ENCODE peak calls at places on chromosome 2, in seven cellular contexts. One of them, this sample, is unnamed.

GRCh38 chr2:226378733-226379132 is 420.9 kb downstream of the IRS1 start:
- DNase-seq in M059J: peak; percentile 41
- DNase-seq in A549: peak; percentile 28
- DNase-seq in HTR-8/SVneo: no peak
- DNase-seq in heart left ventricle: no peak
- DNase-seq in NCI-H1930: no peak
- DNase-seq in NCI-H1092 treated with DMSO at 0.1 percent for 48 hours: no peak
- DNase-seq in this sample: peak; percentile 72

GRCh38 chr2:20618886-20619521 is 31.9 kb downstream of the HS1BP3 start:
- DNase-seq in M059J: no peak
- DNase-seq in NCI-H1092 treated with DMSO at 0.1 percent for 48 hours: no peak
- DNase-seq in NCI-H1930: no peak
- DNase-seq in A549: no peak
- DNase-seq in heart left ventricle: peak; percentile 30
- DNase-seq in HTR-8/SVneo: no peak
- DNase-seq in this sample: no peak

GRCh38 chr2:165787334-165787733 is 6.7 kb downstream of the GALNT3 start:
- DNase-seq in A549: no peak
- DNase-seq in heart left ventricle: no peak
- DNase-seq in NCI-H1092 treated with DMSO at 0.1 percent for 48 hours: no peak
- DNase-seq in HTR-8/SVneo: no peak
- DNase-seq in M059J: no peak
- DNase-seq in NCI-H1930: no peak
- DNase-seq in this sample: peak; percentile 62

GRCh38 chr2:73172963-73173362 is 29.4 kb upstream of the NOTO start:
- DNase-seq in A549: no peak
- DNase-seq in NCI-H1092 treated with DMSO at 0.1 percent for 48 hours: no peak
- DNase-seq in M059J: no peak
- DNase-seq in HTR-8/SVneo: no peak
- DNase-seq in NCI-H1930: no peak
- DNase-seq in heart left ventricle: no peak
- DNase-seq in this sample: no peak

GRCh38 chr2:34403512-34403911 is 804.4 kb upstream of the FAM98A start:
- DNase-seq in NCI-H1092 treated with DMSO at 0.1 percent for 48 hours: no peak
- DNase-seq in NCI-H1930: no peak
- DNase-seq in A549: no peak
- DNase-seq in M059J: no peak
- DNase-seq in heart left ventricle: no peak
- DNase-seq in HTR-8/SVneo: no peak
- DNase-seq in this sample: no peak

GRCh38 chr2:204264746-204265145 is 280.5 kb upstream of the PARD3B start:
- DNase-seq in A549: no peak
- DNase-seq in HTR-8/SVneo: no peak
- DNase-seq in M059J: no peak
- DNase-seq in NCI-H1930: no peak
- DNase-seq in heart left ventricle: no peak
- DNase-seq in NCI-H1092 treated with DMSO at 0.1 percent for 48 hours: peak; percentile 73
- DNase-seq in this sample: no peak

GRCh38 chr2:170530284-170530745 is 184.8 kb upstream of the SP5 start:
- DNase-seq in heart left ventricle: peak; percentile 57
- DNase-seq in NCI-H1092 treated with DMSO at 0.1 percent for 48 hours: peak; percentile 98
- DNase-seq in NCI-H1930: peak; percentile 92
- DNase-seq in M059J: peak; percentile 34
- DNase-seq in HTR-8/SVneo: peak; percentile 34
- DNase-seq in A549: peak; percentile 57
- DNase-seq in this sample: peak; percentile 74

GRCh38 chr2:196208915-196209314 is 37.5 kb upstream of the STK17B start:
- DNase-seq in M059J: no peak
- DNase-seq in A549: no peak
- DNase-seq in heart left ventricle: no peak
- DNase-seq in HTR-8/SVneo: no peak
- DNase-seq in NCI-H1930: no peak
- DNase-seq in NCI-H1092 treated with DMSO at 0.1 percent for 48 hours: no peak
- DNase-seq in this sample: no peak

GRCh38 chr2:106356291-106356690 is 111.9 kb downstream of the RGPD3 start:
- DNase-seq in heart left ventricle: no peak
- DNase-seq in M059J: no peak
- DNase-seq in HTR-8/SVneo: no peak
- DNase-seq in A549: no peak
- DNase-seq in NCI-H1930: no peak
- DNase-seq in NCI-H1092 treated with DMSO at 0.1 percent for 48 hours: no peak
- DNase-seq in this sample: no peak

GRCh38 chr2:42110287-42110973 is 58.7 kb upstream of the EML4 start:
- DNase-seq in HTR-8/SVneo: no peak
- DNase-seq in heart left ventricle: no peak
- DNase-seq in A549: no peak
- DNase-seq in M059J: no peak
- DNase-seq in NCI-H1930: no peak
- DNase-seq in NCI-H1092 treated with DMSO at 0.1 percent for 48 hours: no peak
- DNase-seq in this sample: no peak

GRCh38 chr2:24375349-24376087 is 15.2 kb upstream of the ITSN2 start:
- DNase-seq in A549: no peak
- DNase-seq in heart left ventricle: no peak
- DNase-seq in M059J: peak; percentile 43
- DNase-seq in HTR-8/SVneo: no peak
- DNase-seq in NCI-H1930: no peak
- DNase-seq in NCI-H1092 treated with DMSO at 0.1 percent for 48 hours: no peak
- DNase-seq in this sample: no peak

GRCh38 chr2:122273785-122274419 is 518.5 kb downstream of the TSN start:
- DNase-seq in M059J: no peak
- DNase-seq in A549: no peak
- DNase-seq in HTR-8/SVneo: no peak
- DNase-seq in NCI-H1930: no peak
- DNase-seq in heart left ventricle: no peak
- DNase-seq in NCI-H1092 treated with DMSO at 0.1 percent for 48 hours: no peak
- DNase-seq in this sample: no peak

GRCh38 chr2:181741756-181742155 is 61.4 kb upstream of the NEUROD1 start:
- DNase-seq in heart left ventricle: no peak
- DNase-seq in HTR-8/SVneo: no peak
- DNase-seq in M059J: peak; percentile 32
- DNase-seq in NCI-H1930: no peak
- DNase-seq in NCI-H1092 treated with DMSO at 0.1 percent for 48 hours: no peak
- DNase-seq in A549: no peak
- DNase-seq in this sample: no peak

GRCh38 chr2:86584164-86584913 is 21.1 kb upstream of the CHMP3 start:
- DNase-seq in M059J: peak; percentile 60
- DNase-seq in heart left ventricle: no peak
- DNase-seq in A549: no peak
- DNase-seq in NCI-H1930: no peak
- DNase-seq in HTR-8/SVneo: no peak
- DNase-seq in NCI-H1092 treated with DMSO at 0.1 percent for 48 hours: no peak
- DNase-seq in this sample: peak; percentile 54

GRCh38 chr2:201452058-201452736 is 657 bp downstream of the STRADB start:
- DNase-seq in NCI-H1930: no peak
- DNase-seq in NCI-H1092 treated with DMSO at 0.1 percent for 48 hours: peak; percentile 51
- DNase-seq in M059J: no peak
- DNase-seq in A549: no peak
- DNase-seq in HTR-8/SVneo: no peak
- DNase-seq in heart left ventricle: no peak
- DNase-seq in this sample: no peak

GRCh38 chr2:14641116-14641515 is 8.6 kb downstream of the LRATD1 start:
- DNase-seq in heart left ventricle: no peak
- DNase-seq in NCI-H1930: no peak
- DNase-seq in NCI-H1092 treated with DMSO at 0.1 percent for 48 hours: no peak
- DNase-seq in HTR-8/SVneo: no peak
- DNase-seq in A549: no peak
- DNase-seq in M059J: no peak
- DNase-seq in this sample: no peak

GRCh38 chr2:73870084-73870483 is 22.7 kb upstream of the ACTG2 start:
- DNase-seq in NCI-H1092 treated with DMSO at 0.1 percent for 48 hours: no peak
- DNase-seq in heart left ventricle: peak; percentile 87
- DNase-seq in M059J: peak; percentile 83
- DNase-seq in HTR-8/SVneo: no peak
- DNase-seq in NCI-H1930: no peak
- DNase-seq in A549: no peak
- DNase-seq in this sample: peak; percentile 98

GRCh38 chr2:43300222-43300621 is 73.8 kb upstream of the ZFP36L2 start:
- DNase-seq in HTR-8/SVneo: no peak
- DNase-seq in heart left ventricle: no peak
- DNase-seq in A549: no peak
- DNase-seq in NCI-H1092 treated with DMSO at 0.1 percent for 48 hours: no peak
- DNase-seq in M059J: no peak
- DNase-seq in NCI-H1930: no peak
- DNase-seq in this sample: no peak

GRCh38 chr2:66576381-66577330 is 141.7 kb downstream of the MEIS1 start:
- DNase-seq in A549: peak; percentile 37
- DNase-seq in NCI-H1930: no peak
- DNase-seq in M059J: peak; percentile 48
- DNase-seq in NCI-H1092 treated with DMSO at 0.1 percent for 48 hours: no peak
- DNase-seq in heart left ventricle: no peak
- DNase-seq in HTR-8/SVneo: peak; percentile 27
- DNase-seq in this sample: no peak

GRCh38 chr2:42755161-42755900 is 8.6 kb downstream of the OXER1 start:
- DNase-seq in HTR-8/SVneo: no peak
- DNase-seq in NCI-H1930: no peak
- DNase-seq in M059J: no peak
- DNase-seq in A549: no peak
- DNase-seq in NCI-H1092 treated with DMSO at 0.1 percent for 48 hours: no peak
- DNase-seq in heart left ventricle: no peak
- DNase-seq in this sample: no peak

GRCh38 chr2:184628051-184628450 is 29.7 kb downstream of the ZNF804A start:
- DNase-seq in HTR-8/SVneo: no peak
- DNase-seq in heart left ventricle: no peak
- DNase-seq in NCI-H1930: no peak
- DNase-seq in M059J: no peak
- DNase-seq in A549: no peak
- DNase-seq in NCI-H1092 treated with DMSO at 0.1 percent for 48 hours: no peak
- DNase-seq in this sample: no peak

GRCh38 chr2:76268928-76269327 is 558.2 kb upstream of the GCFC2 start:
- DNase-seq in M059J: peak; percentile 3
- DNase-seq in NCI-H1092 treated with DMSO at 0.1 percent for 48 hours: no peak
- DNase-seq in NCI-H1930: no peak
- DNase-seq in heart left ventricle: no peak
- DNase-seq in A549: peak; percentile 11
- DNase-seq in HTR-8/SVneo: peak; percentile 12
- DNase-seq in this sample: no peak

GRCh38 chr2:74843371-74844298 is 9.7 kb downstream of the HK2 start:
- DNase-seq in A549: no peak
- DNase-seq in NCI-H1930: no peak
- DNase-seq in M059J: peak; percentile 94
- DNase-seq in HTR-8/SVneo: peak; percentile 38
- DNase-seq in NCI-H1092 treated with DMSO at 0.1 percent for 48 hours: no peak
- DNase-seq in heart left ventricle: no peak
- DNase-seq in this sample: peak; percentile 70

GRCh38 chr2:17148298-17149228 is 369.7 kb downstream of the RAD51AP2 start:
- DNase-seq in HTR-8/SVneo: no peak
- DNase-seq in M059J: peak; percentile 1
- DNase-seq in A549: peak; percentile 17
- DNase-seq in heart left ventricle: no peak
- DNase-seq in NCI-H1930: no peak
- DNase-seq in NCI-H1092 treated with DMSO at 0.1 percent for 48 hours: peak; percentile 3
- DNase-seq in this sample: peak; percentile 18

GRCh38 chr2:170396799-170397459 is 219.0 kb downstream of the MYO3B start:
- DNase-seq in HTR-8/SVneo: peak; percentile 18
- DNase-seq in M059J: peak; percentile 14
- DNase-seq in heart left ventricle: no peak
- DNase-seq in NCI-H1930: no peak
- DNase-seq in A549: peak; percentile 19
- DNase-seq in NCI-H1092 treated with DMSO at 0.1 percent for 48 hours: peak; percentile 41
- DNase-seq in this sample: no peak

GRCh38 chr2:101204400-101205095 is 48.1 kb upstream of the CNOT11 start:
- DNase-seq in heart left ventricle: no peak
- DNase-seq in HTR-8/SVneo: peak; percentile 24
- DNase-seq in M059J: peak; percentile 16
- DNase-seq in NCI-H1092 treated with DMSO at 0.1 percent for 48 hours: no peak
- DNase-seq in A549: peak; percentile 39
- DNase-seq in NCI-H1930: no peak
- DNase-seq in this sample: peak; percentile 12

GRCh38 chr2:7567646-7568045 is 650.4 kb downstream of the RNF144A start:
- DNase-seq in M059J: no peak
- DNase-seq in NCI-H1092 treated with DMSO at 0.1 percent for 48 hours: no peak
- DNase-seq in HTR-8/SVneo: no peak
- DNase-seq in NCI-H1930: no peak
- DNase-seq in heart left ventricle: no peak
- DNase-seq in A549: no peak
- DNase-seq in this sample: no peak

GRCh38 chr2:65532937-65533336 is 100.5 kb upstream of the SPRED2 start:
- DNase-seq in A549: no peak
- DNase-seq in NCI-H1930: no peak
- DNase-seq in heart left ventricle: no peak
- DNase-seq in M059J: peak; percentile 47
- DNase-seq in HTR-8/SVneo: no peak
- DNase-seq in NCI-H1092 treated with DMSO at 0.1 percent for 48 hours: no peak
- DNase-seq in this sample: no peak

GRCh38 chr2:31337860-31338259 is 76.7 kb downstream of the XDH start:
- DNase-seq in HTR-8/SVneo: peak; percentile 61
- DNase-seq in heart left ventricle: no peak
- DNase-seq in A549: no peak
- DNase-seq in NCI-H1092 treated with DMSO at 0.1 percent for 48 hours: no peak
- DNase-seq in NCI-H1930: no peak
- DNase-seq in M059J: peak; percentile 88
- DNase-seq in this sample: peak; percentile 71

GRCh38 chr2:109452318-109453305 is 161.2 kb downstream of the SEPTIN10 start:
- DNase-seq in NCI-H1092 treated with DMSO at 0.1 percent for 48 hours: no peak
- DNase-seq in M059J: no peak
- DNase-seq in NCI-H1930: no peak
- DNase-seq in HTR-8/SVneo: no peak
- DNase-seq in heart left ventricle: no peak
- DNase-seq in A549: no peak
- DNase-seq in this sample: no peak

GRCh38 chr2:119028327-119029174 is 86.6 kb downstream of the MARCO start:
- DNase-seq in NCI-H1930: peak; percentile 9
- DNase-seq in heart left ventricle: no peak
- DNase-seq in A549: peak; percentile 39
- DNase-seq in NCI-H1092 treated with DMSO at 0.1 percent for 48 hours: peak; percentile 3
- DNase-seq in HTR-8/SVneo: peak; percentile 24
- DNase-seq in M059J: peak; percentile 35
- DNase-seq in this sample: peak; percentile 22

GRCh38 chr2:189574793-189575475 is 5.7 kb downstream of the SLC40A1 start:
- DNase-seq in M059J: no peak
- DNase-seq in NCI-H1092 treated with DMSO at 0.1 percent for 48 hours: no peak
- DNase-seq in heart left ventricle: no peak
- DNase-seq in NCI-H1930: no peak
- DNase-seq in HTR-8/SVneo: no peak
- DNase-seq in A549: peak; percentile 33
- DNase-seq in this sample: no peak

GRCh38 chr2:236095502-236095901 is 72.7 kb downstream of the GBX2 start:
- DNase-seq in NCI-H1092 treated with DMSO at 0.1 percent for 48 hours: no peak
- DNase-seq in NCI-H1930: no peak
- DNase-seq in HTR-8/SVneo: no peak
- DNase-seq in heart left ventricle: no peak
- DNase-seq in M059J: no peak
- DNase-seq in A549: no peak
- DNase-seq in this sample: no peak

GRCh38 chr2:221572821-221573429 is 821 bp upstream of the EPHA4 start:
- DNase-seq in HTR-8/SVneo: peak; percentile 34
- DNase-seq in NCI-H1930: no peak
- DNase-seq in M059J: peak; percentile 57
- DNase-seq in NCI-H1092 treated with DMSO at 0.1 percent for 48 hours: peak; percentile 64
- DNase-seq in A549: peak; percentile 46
- DNase-seq in heart left ventricle: peak; percentile 51
- DNase-seq in this sample: peak; percentile 34

GRCh38 chr2:128494640-128495321 is 176.1 kb upstream of the HS6ST1 start:
- DNase-seq in heart left ventricle: peak; percentile 51
- DNase-seq in HTR-8/SVneo: no peak
- DNase-seq in NCI-H1930: no peak
- DNase-seq in A549: no peak
- DNase-seq in NCI-H1092 treated with DMSO at 0.1 percent for 48 hours: no peak
- DNase-seq in M059J: no peak
- DNase-seq in this sample: no peak